ENCODE peak calls at places on chromosome 18, in six cellular contexts. A is neuronal stem cell, X is IMR-90, H is trophoblast cell, K is mesenchymal stem cell, N is mesendoderm. L is an unnamed sample.

GRCh38 chr18:6956495-6956894 is 161.1 kb downstream of the LAMA1 start:
- DNase-seq in A (no peak), H (no peak), N (no peak), X (no peak), K (no peak), L (no peak)

GRCh38 chr18:54883816-54884604 is 55.7 kb downstream of the RAB27B start:
- DNase-seq in N (no peak), X (peak; percentile 25), H (no peak), K (no peak), A (no peak), L (no peak)

GRCh38 chr18:62450546-62451395 is 72.1 kb upstream of the ZCCHC2 start:
- DNase-seq in H (peak; percentile 32), K (peak; percentile 86), A (no peak), X (peak; percentile 63), N (peak; percentile 89), L (no peak)

GRCh38 chr18:73352546-73352945 is 484.8 kb upstream of the NETO1 start:
- DNase-seq in N (peak; percentile 8), H (no peak), K (no peak), X (peak; percentile 2), A (no peak), L (no peak)

GRCh38 chr18:69936191-69936558 is 11.5 kb downstream of the CD226 start:
- DNase-seq in X (no peak), H (no peak), A (no peak), N (no peak), K (no peak), L (no peak)

GRCh38 chr18:34158881-34159690 is 65.6 kb downstream of the NOL4 start:
- DNase-seq in X (peak; percentile 0), N (peak; percentile 95), K (peak; percentile 34), H (no peak), A (peak; percentile 73), L (peak; percentile 85)

GRCh38 chr18:43276471-43276870 is 819 bp downstream of the SYT4 start:
- DNase-seq in K (no peak), X (no peak), A (no peak), H (no peak), N (no peak), L (no peak)

GRCh38 chr18:69484699-69485396 is 84.2 kb downstream of the DOK6 start:
- DNase-seq in X (peak; percentile 81), A (no peak), N (peak; percentile 50), H (no peak), K (peak; percentile 80), L (no peak)

GRCh38 chr18:32661486-32662299 is 111.1 kb downstream of the KLHL14 start:
- DNase-seq in A (no peak), X (no peak), K (peak; percentile 61), N (peak; percentile 74), H (peak; percentile 1), L (no peak)

GRCh38 chr18:34718610-34719009 is 8.5 kb downstream of the DTNA start:
- DNase-seq in K (no peak), A (no peak), X (no peak), N (no peak), H (no peak), L (no peak)

GRCh38 chr18:52992041-52992440 is 652.0 kb downstream of the DCC start:
- DNase-seq in K (no peak), H (no peak), N (peak; percentile 83), X (no peak), A (peak; percentile 9), L (no peak)

GRCh38 chr18:551404-552061 is 28.6 kb upstream of the CETN1 start:
- DNase-seq in X (no peak), K (no peak), A (no peak), H (no peak), N (no peak), L (no peak)

GRCh38 chr18:70627100-70627802 is 338.4 kb downstream of the SOCS6 start:
- DNase-seq in X (no peak), N (peak; percentile 6), K (no peak), A (no peak), H (no peak), L (no peak)

GRCh38 chr18:45167109-45167551 is 448.1 kb upstream of the SLC14A2 start:
- DNase-seq in H (peak; percentile 32), K (peak; percentile 88), A (no peak), N (no peak), X (peak; percentile 44), L (no peak)

GRCh38 chr18:79487198-79488165 is 91.8 kb downstream of the NFATC1 start:
- DNase-seq in K (no peak), X (no peak), H (no peak), N (no peak), A (no peak), L (no peak)

GRCh38 chr18:50649821-50650220 is 89.9 kb downstream of the MAPK4 start:
- DNase-seq in A (no peak), N (no peak), K (no peak), X (peak; percentile 29), H (peak; percentile 90), L (no peak)

GRCh38 chr18:73707035-73707434 is 440.6 kb downstream of the FBXO15 start:
- DNase-seq in N (no peak), A (no peak), X (peak; percentile 86), K (peak; percentile 25), H (no peak), L (no peak)

GRCh38 chr18:58443671-58444070 is 185.2 kb downstream of the ALPK2 start:
- DNase-seq in H (no peak), X (no peak), N (no peak), K (no peak), A (peak; percentile 36), L (no peak)

GRCh38 chr18:58438984-58439311 is 189.9 kb downstream of the ALPK2 start:
- DNase-seq in A (no peak), N (no peak), K (no peak), H (no peak), X (no peak), L (no peak)

DNA sequence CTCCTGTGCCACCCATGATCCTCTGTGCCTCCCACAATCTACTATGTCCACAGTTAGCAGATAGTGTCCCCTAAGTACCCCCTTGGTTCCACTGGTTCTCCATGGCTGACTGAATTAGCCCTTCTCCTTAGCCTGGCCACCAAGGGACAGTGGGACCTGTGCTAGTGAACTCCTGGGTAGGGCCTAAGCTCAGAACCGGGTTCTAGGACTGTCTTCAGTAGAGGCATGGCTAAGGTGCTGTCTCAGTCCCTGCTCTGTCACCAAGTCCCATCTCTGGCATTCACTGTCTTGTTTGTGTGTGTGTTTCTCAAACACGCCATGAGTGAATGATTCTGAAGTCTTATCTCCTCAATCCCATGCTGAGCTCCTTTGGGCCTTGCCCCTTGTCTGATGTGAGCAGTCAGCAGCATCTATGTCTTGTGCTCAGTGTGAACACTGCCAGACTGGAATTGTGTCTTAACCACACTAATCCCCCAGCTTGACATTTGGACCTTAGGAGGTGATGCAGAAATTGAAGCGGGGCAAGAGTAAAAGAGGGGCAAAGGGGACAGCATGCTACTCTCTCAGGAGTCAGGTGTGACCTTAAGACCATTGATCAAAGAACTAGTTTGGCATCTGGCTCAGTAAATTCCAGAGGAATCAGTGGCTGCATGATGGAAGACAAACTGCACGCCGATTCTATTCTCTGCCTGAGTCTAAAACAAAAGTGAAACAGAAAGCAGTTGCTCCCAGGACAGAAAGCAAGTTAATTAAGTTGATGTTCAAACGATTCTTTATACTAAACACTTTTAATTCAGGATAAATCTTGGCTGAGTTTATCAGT is 190.5 kb downstream of the ALPK2 start:
- DNase-seq in H (no peak), K (peak; percentile 29), A (no peak), X (peak; percentile 41), N (no peak), L (no peak)
- H3K4me3 ChIP-seq in H (no peak overlapping the region), K (peak overlapping the region; percentile 73), A (no peak overlapping the region), X (peak overlapping the region; percentile 43), N (no peak overlapping the region), L (no peak overlapping the region)

DNA sequence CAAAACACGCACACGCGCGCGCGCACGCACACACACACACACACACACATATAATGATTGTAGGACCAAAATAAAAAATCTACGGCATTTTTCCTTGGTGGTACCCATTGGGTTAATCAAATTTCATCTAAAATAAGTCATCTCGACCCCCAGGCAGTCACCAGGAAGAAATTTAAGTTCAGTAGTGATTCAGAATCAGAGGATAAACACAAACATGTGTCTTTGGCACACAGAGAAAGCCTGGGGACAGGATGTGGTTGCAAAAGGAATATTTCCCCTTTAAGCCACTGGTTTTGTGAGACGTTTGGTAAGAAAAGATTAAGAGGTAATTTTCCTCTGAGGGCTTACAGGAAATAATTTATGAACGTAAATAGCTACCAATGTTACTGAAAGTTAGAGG is 171.6 kb upstream of the PIEZO2 start:
- DNase-seq in H (no peak), A (no peak), N (no peak), X (peak; percentile 79), K (peak; percentile 54), L (no peak)
- H3K23ac ChIP-seq in H (no peak overlapping the region), A (no peak overlapping the region), N (no peak overlapping the region), X (no peak overlapping the region), K (no peak overlapping the region), L (no peak overlapping the region)

DNA sequence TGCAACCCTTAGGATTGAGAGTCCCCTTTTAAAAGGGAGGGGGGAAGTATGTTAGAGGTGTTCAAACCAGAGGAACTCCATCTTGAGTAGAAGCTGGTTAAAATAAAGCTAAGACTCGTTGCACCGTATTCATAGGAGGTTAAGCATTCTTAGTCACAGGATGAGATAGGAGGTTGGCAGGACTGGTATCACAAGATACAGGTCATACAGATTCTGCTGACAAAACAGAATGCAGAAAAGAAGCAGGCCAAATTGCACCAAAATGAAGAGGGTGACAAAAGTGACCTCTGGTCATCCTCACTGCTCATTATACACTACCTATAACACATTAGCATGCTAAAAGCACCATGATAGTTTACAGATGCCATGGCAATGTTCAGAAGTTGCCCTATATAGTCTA is 192.3 kb upstream of the NDUFV2 start:
- DNase-seq in K (no peak), X (no peak), N (no peak), H (no peak), A (no peak), L (no peak)
- H3K4me3 ChIP-seq in K (no peak overlapping the region), X (no peak overlapping the region), N (no peak overlapping the region), H (no peak overlapping the region), A (no peak overlapping the region), L (no peak overlapping the region)

DNA sequence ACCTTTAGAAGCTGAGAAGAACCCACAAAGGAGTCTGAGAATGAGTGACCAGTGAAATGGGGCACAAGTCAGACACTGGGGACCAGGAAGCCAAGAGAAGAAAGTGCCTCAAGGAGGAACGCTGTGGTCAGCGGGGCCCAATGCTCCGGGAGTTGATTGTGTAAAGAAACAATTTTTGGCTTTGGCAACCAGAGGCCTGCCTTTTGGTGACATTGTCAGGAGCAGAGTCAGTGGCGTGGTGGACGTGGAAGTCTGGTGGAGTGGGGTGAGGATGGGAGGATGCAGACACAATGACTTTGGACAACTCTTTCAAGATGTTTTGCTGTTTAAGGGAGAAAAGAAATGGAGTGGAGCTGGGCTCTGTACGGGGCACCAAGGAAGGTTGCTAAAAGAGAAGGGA is 100.2 kb upstream of the SEC11C start:
- DNase-seq in X (no peak), A (no peak), N (no peak), K (no peak), H (no peak), L (no peak)
- H3K23ac ChIP-seq in X (no peak overlapping the region), A (no peak overlapping the region), N (no peak overlapping the region), K (no peak overlapping the region), H (no peak overlapping the region), L (no peak overlapping the region)

GRCh38 chr18:2905802-2906521 is 59.2 kb downstream of the EMILIN2 start:
- DNase-seq in X (no peak), N (peak; percentile 62), K (peak; percentile 35), A (no peak), H (no peak), L (no peak)
- H3K4me3 ChIP-seq in X (no peak overlapping the region), N (peak overlapping the region; percentile 57), K (peak overlapping the region; percentile 72), A (peak overlapping the region; percentile 87), H (peak overlapping the region; percentile 80), L (peak overlapping the region; percentile 73)

L was measured in H1.